ENCODE peak calls at places on chromosomes 2 and 18, in seven cellular contexts. E, M, F, U, R, G and D are unnamed samples. For H3K4me1 and H3K9me3, the result is how much of the 10 kb centered on the place peaks cover.

GRCh38 chr2:37417321-37417720 is 72.9 kb downstream of the QPCT start:
- DNase-seq in E (peak), G (no peak), U (peak), M (no peak), F (no peak), R (no peak), D (no peak)

GRCh38 chr2:233355916-233356315 is 1.6 kb downstream of the DGKD start:
- DNase-seq in E (no peak), M (no peak), U (no peak), R (no peak), G (no peak), F (no peak), D (no peak)

GRCh38 chr2:225740086-225740485 is 340.6 kb downstream of the NYAP2 start:
- DNase-seq in G (no peak), F (no peak), M (no peak), R (no peak), U (peak), E (no peak), D (no peak)

GRCh38 chr18:31100598-31101147 is 1.5 kb downstream of the DSC2 start:
- DNase-seq in F (peak), E (no peak), U (no peak), M (no peak), G (no peak), R (peak), D (peak)

GRCh38 chr2:41394541-41394940 is 653.3 kb upstream of the PKDCC start:
- DNase-seq in G (no peak), R (no peak), F (no peak), M (no peak), E (no peak), U (no peak), D (no peak)

GRCh38 chr2:98807221-98807620 is 76.3 kb upstream of the MGAT4A start:
- DNase-seq in M (no peak), F (no peak), G (no peak), R (peak), E (no peak), U (no peak), D (no peak)

GRCh38 chr2:41937921-41938708 is 109.7 kb upstream of the PKDCC start:
- DNase-seq in E (no peak), U (peak), R (no peak), M (no peak), F (peak), G (no peak), D (peak)

GRCh38 chr2:9712263-9712662 is 81.5 kb upstream of the YWHAQ start:
- DNase-seq in F (no peak), U (no peak), M (no peak), G (no peak), E (no peak), R (no peak), D (no peak)

GRCh38 chr2:120613742-120614481 is 121.8 kb upstream of the GLI2 start:
- DNase-seq in F (peak), E (peak), R (peak), U (peak), G (no peak), M (no peak), D (no peak)

GRCh38 chr2:44945676-44946427 is 4.3 kb downstream of the SIX3 start:
- DNase-seq in E (no peak), M (no peak), F (no peak), G (no peak), U (no peak), R (no peak), D (no peak)

GRCh38 chr2:231576465-231576864 is 16.2 kb upstream of the TEX44 start:
- DNase-seq in F (peak), E (no peak), U (no peak), M (no peak), R (no peak), G (no peak), D (no peak)

GRCh38 chr2:20877944-20878343 is 55.0 kb upstream of the LDAH start:
- DNase-seq in G (no peak), U (no peak), E (peak), M (no peak), F (no peak), R (peak), D (no peak)

GRCh38 chr18:58882681-58883080 is 18.0 kb downstream of the ZNF532 start:
- DNase-seq in M (no peak), F (no peak), G (no peak), U (peak), E (peak), R (no peak), D (no peak)

GRCh38 chr2:175742367-175742766 is 259.7 kb downstream of the LNPK start:
- DNase-seq in R (peak), M (no peak), U (peak), E (peak), F (no peak), G (no peak), D (no peak)

GRCh38 chr2:151799886-151800292 is 28.3 kb downstream of the ARL5A start:
- DNase-seq in U (no peak), M (no peak), G (no peak), E (no peak), R (no peak), F (no peak), D (no peak)

GRCh38 chr2:42103829-42104228 is 56.0 kb downstream of the PKDCC start:
- DNase-seq in F (no peak), E (no peak), U (no peak), M (no peak), G (no peak), R (no peak), D (no peak)

GRCh38 chr2:27298391-27299080 is 9.7 kb downstream of the UCN start:
- DNase-seq in R (no peak), M (no peak), G (no peak), F (no peak), U (no peak), E (no peak), D (no peak)

GRCh38 chr18:12656671-12657047 is 1.2 kb downstream of the SPIRE1 start:
- DNase-seq in U (peak), G (no peak), E (peak), M (no peak), R (peak), F (no peak), D (peak)

GRCh38 chr2:224562831-224563230 is 22.3 kb downstream of the CUL3 start:
- DNase-seq in M (no peak), G (no peak), R (no peak), E (no peak), F (no peak), U (no peak), D (peak)

GRCh38 chr2:224556381-224556780 is 28.8 kb downstream of the CUL3 start:
- DNase-seq in G (no peak), E (no peak), F (no peak), U (no peak), M (no peak), R (no peak), D (no peak)

GRCh38 chr2:224563537-224563936 is 21.6 kb downstream of the CUL3 start:
- DNase-seq in G (no peak), U (no peak), E (no peak), M (no peak), F (no peak), R (no peak), D (no peak)

GRCh38 chr2:224561234-224562005 is 23.7 kb downstream of the CUL3 start:
- DNase-seq in E (no peak), G (no peak), U (peak), M (no peak), R (no peak), F (no peak), D (no peak)

GRCh38 chr2:224560549-224560948 is 24.6 kb downstream of the CUL3 start:
- DNase-seq in M (no peak), U (no peak), R (no peak), F (no peak), E (no peak), G (no peak), D (no peak)
- H3K4me1 ChIP-seq in M (under half), U (under half), R (under half), F (under half), E (under half), G (under half), D (under half)

GRCh38 chr2:16030206-16031054 is 90.1 kb downstream of the MYCN start:
- DNase-seq in G (no peak), M (no peak), F (no peak), E (no peak), U (no peak), R (no peak), D (no peak)
- H3K9me3 ChIP-seq in G (under half), M (under half), F (under half), E (under half), U (under half), R (under half), D (under half)

GRCh38 chr2:197211881-197212342 is 98.7 kb downstream of the ANKRD44 start:
- DNase-seq in E (no peak), F (no peak), R (no peak), U (no peak), G (no peak), M (no peak), D (no peak)
- H3K4me1 ChIP-seq in E (under half), F (under half), R (under half), U (under half), G (under half), M (under half), D (under half)

GRCh38 chr18:79635127-79635726 is 44.4 kb upstream of the CTDP1 start:
- DNase-seq in E (no peak), M (no peak), G (no peak), R (no peak), F (no peak), U (no peak), D (no peak)
- H3K9me3 ChIP-seq in E (under half), M (under half), G (under half), R (under half), F (under half), U (under half), D (under half)

GRCh38 chr2:144240656-144241339 is 279.1 kb downstream of the ZEB2 start:
- DNase-seq in F (no peak), E (no peak), G (no peak), M (no peak), R (no peak), U (no peak), D (no peak)
- H3K4me1 ChIP-seq in F (under half), E (under half), G (under half), M (under half), R (under half), U (under half), D (under half)